ENCODE peak calls at places on chromosomes 12 and 14, in eight cellular contexts. One of them, this sample, is unnamed. For H3K4me1, the result is how much of the 10 kb centered on the place peaks cover.

GRCh38 chr14:105300542-105301102 is at the start of gene BRF1:
- DNase-seq in ovary: peak
- DNase-seq in breast epithelium: peak
- DNase-seq in Peyer's patch: peak
- DNase-seq in cardiac muscle cell: peak
- DNase-seq in body of pancreas: peak
- DNase-seq in neural progenitor cell: peak
- DNase-seq in fibroblast of lung: peak
- DNase-seq in this sample: peak

GRCh38 chr14:49863483-49864262 is 11.1 kb upstream of the NEMF start:
- DNase-seq in Peyer's patch: peak
- DNase-seq in breast epithelium: no peak
- DNase-seq in neural progenitor cell: peak
- DNase-seq in ovary: peak
- DNase-seq in cardiac muscle cell: peak
- DNase-seq in fibroblast of lung: no peak
- DNase-seq in body of pancreas: no peak
- DNase-seq in this sample: no peak

GRCh38 chr12:23770202-23770938 is 179.1 kb downstream of the SOX5 start:
- DNase-seq in Peyer's patch: no peak
- DNase-seq in fibroblast of lung: no peak
- DNase-seq in neural progenitor cell: no peak
- DNase-seq in cardiac muscle cell: no peak
- DNase-seq in body of pancreas: no peak
- DNase-seq in ovary: no peak
- DNase-seq in breast epithelium: no peak
- DNase-seq in this sample: no peak

GRCh38 chr12:85782711-85783110 is 53.5 kb downstream of the RASSF9 start:
- DNase-seq in ovary: no peak
- DNase-seq in cardiac muscle cell: no peak
- DNase-seq in neural progenitor cell: no peak
- DNase-seq in fibroblast of lung: no peak
- DNase-seq in breast epithelium: no peak
- DNase-seq in body of pancreas: no peak
- DNase-seq in Peyer's patch: no peak
- DNase-seq in this sample: no peak

GRCh38 chr12:125772403-125772802 is 707.2 kb downstream of the AACS start:
- DNase-seq in Peyer's patch: no peak
- DNase-seq in body of pancreas: no peak
- DNase-seq in neural progenitor cell: no peak
- DNase-seq in fibroblast of lung: no peak
- DNase-seq in breast epithelium: no peak
- DNase-seq in ovary: no peak
- DNase-seq in cardiac muscle cell: no peak
- DNase-seq in this sample: no peak

GRCh38 chr14:92507174-92507768 is 6.3 kb upstream of the RIN3 start:
- DNase-seq in breast epithelium: no peak
- DNase-seq in cardiac muscle cell: no peak
- DNase-seq in neural progenitor cell: no peak
- DNase-seq in fibroblast of lung: no peak
- DNase-seq in body of pancreas: no peak
- DNase-seq in ovary: no peak
- DNase-seq in Peyer's patch: peak
- DNase-seq in this sample: peak

GRCh38 chr12:14903386-14904098 is 17.9 kb upstream of the MGP start:
- DNase-seq in ovary: no peak
- DNase-seq in cardiac muscle cell: no peak
- DNase-seq in body of pancreas: no peak
- DNase-seq in neural progenitor cell: no peak
- DNase-seq in breast epithelium: no peak
- DNase-seq in fibroblast of lung: no peak
- DNase-seq in Peyer's patch: no peak
- DNase-seq in this sample: no peak

GRCh38 chr14:74275265-74275841 is 27.4 kb downstream of the ABCD4 start:
- DNase-seq in fibroblast of lung: peak
- DNase-seq in cardiac muscle cell: peak
- DNase-seq in ovary: no peak
- DNase-seq in body of pancreas: no peak
- DNase-seq in Peyer's patch: no peak
- DNase-seq in breast epithelium: no peak
- DNase-seq in neural progenitor cell: no peak
- DNase-seq in this sample: peak

GRCh38 chr12:102371177-102371576 is 109.2 kb downstream of the IGF1 start:
- DNase-seq in body of pancreas: no peak
- DNase-seq in cardiac muscle cell: no peak
- DNase-seq in ovary: no peak
- DNase-seq in neural progenitor cell: no peak
- DNase-seq in fibroblast of lung: no peak
- DNase-seq in Peyer's patch: no peak
- DNase-seq in breast epithelium: no peak
- DNase-seq in this sample: no peak

GRCh38 chr12:109440851-109441490 is 36.1 kb downstream of the KCTD10 start:
- DNase-seq in fibroblast of lung: peak
- DNase-seq in ovary: no peak
- DNase-seq in neural progenitor cell: peak
- DNase-seq in Peyer's patch: no peak
- DNase-seq in body of pancreas: peak
- DNase-seq in cardiac muscle cell: peak
- DNase-seq in breast epithelium: no peak
- DNase-seq in this sample: no peak

GRCh38 chr12:87930033-87930432 is 99.2 kb downstream of the C12orf50 start:
- DNase-seq in fibroblast of lung: peak
- DNase-seq in cardiac muscle cell: no peak
- DNase-seq in breast epithelium: no peak
- DNase-seq in neural progenitor cell: no peak
- DNase-seq in ovary: no peak
- DNase-seq in body of pancreas: no peak
- DNase-seq in Peyer's patch: no peak
- DNase-seq in this sample: no peak

GRCh38 chr14:73744874-73745529 is 30.8 kb upstream of the PNMA1 start:
- DNase-seq in neural progenitor cell: no peak
- DNase-seq in ovary: peak
- DNase-seq in cardiac muscle cell: no peak
- DNase-seq in breast epithelium: no peak
- DNase-seq in body of pancreas: peak
- DNase-seq in fibroblast of lung: no peak
- DNase-seq in Peyer's patch: no peak
- DNase-seq in this sample: peak

GRCh38 chr12:42332301-42332894 is 6.4 kb downstream of the PPHLN1 start:
- DNase-seq in ovary: no peak
- DNase-seq in neural progenitor cell: no peak
- DNase-seq in body of pancreas: peak
- DNase-seq in fibroblast of lung: peak
- DNase-seq in breast epithelium: no peak
- DNase-seq in Peyer's patch: no peak
- DNase-seq in cardiac muscle cell: peak
- DNase-seq in this sample: no peak

GRCh38 chr14:98999901-99000300 is 272.1 kb downstream of the BCL11B start:
- DNase-seq in cardiac muscle cell: no peak
- DNase-seq in body of pancreas: no peak
- DNase-seq in Peyer's patch: no peak
- DNase-seq in fibroblast of lung: no peak
- DNase-seq in ovary: no peak
- DNase-seq in breast epithelium: no peak
- DNase-seq in neural progenitor cell: no peak
- DNase-seq in this sample: no peak

DNA sequence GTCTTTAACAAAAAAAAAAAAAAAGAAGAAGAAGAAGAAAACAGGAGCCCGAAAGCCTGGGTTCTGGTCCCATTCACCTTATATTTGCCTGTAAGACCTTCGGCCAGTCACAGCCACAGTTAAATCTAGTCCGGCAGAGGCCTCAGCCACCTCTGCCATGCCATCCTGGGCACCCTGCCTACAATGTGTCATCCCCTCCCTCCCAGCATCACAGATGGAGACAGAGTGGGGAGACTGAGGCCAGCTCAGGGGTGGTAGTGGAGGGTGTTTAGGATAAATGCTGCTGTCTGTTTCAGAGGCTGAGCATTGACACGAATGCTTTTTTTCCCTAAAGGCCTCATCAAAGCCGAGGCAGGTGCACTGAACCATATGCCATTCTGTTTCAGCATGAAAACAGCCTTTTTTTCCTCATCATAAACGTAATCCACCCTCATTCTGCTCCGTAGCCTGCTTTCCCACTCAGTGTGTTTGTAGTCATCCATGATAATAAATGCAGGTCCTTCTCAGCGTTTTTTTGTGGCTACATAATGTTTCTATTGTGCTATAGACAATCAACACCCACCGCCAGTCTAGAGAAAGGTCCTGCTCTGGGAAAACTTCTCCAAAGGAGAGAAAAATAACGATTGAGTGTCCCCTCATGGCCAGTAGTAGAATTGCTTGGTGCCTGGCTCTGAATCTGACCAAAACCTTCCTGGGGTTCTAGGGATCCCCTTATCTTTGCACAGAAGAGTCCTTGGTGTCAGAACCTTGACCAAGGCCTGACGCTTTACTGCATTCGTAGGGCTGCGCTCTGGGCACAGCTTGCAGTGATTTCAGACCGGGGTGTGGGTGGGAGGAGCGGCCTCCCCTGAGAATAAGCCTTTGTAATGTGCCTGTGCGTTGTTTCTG is 41.1 kb upstream of the TSPAN9 start:
- DNase-seq in ovary: no peak
- DNase-seq in neural progenitor cell: peak
- DNase-seq in Peyer's patch: no peak
- DNase-seq in cardiac muscle cell: peak
- DNase-seq in fibroblast of lung: peak
- DNase-seq in breast epithelium: no peak
- DNase-seq in body of pancreas: no peak
- DNase-seq in this sample: no peak
- TF ChIP-seq CTCF in ovary: no peak
- TF ChIP-seq CTCF in neural progenitor cell: peak
- TF ChIP-seq CTCF in Peyer's patch: no peak
- TF ChIP-seq CTCF in cardiac muscle cell: peak
- TF ChIP-seq CTCF in fibroblast of lung: peak
- TF ChIP-seq CTCF in breast epithelium: peak
- TF ChIP-seq CTCF in body of pancreas: no peak
- TF ChIP-seq CTCF in this sample: no peak

DNA sequence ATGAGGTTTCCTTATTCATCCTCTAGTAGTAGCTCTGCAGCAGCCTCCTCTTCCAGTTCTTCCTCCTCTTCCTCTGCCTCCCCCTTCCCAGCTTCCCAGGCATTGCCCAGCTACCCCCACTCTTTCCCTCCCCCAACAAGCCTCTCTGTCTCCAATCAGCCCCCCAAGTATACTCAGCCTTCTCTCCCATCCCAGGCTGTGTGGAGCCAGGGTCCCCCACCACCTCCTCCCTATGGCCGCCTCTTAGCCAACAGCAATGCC is 7.3 kb upstream of the RNU7-1 start:
- DNase-seq in breast epithelium: no peak
- DNase-seq in body of pancreas: no peak
- DNase-seq in neural progenitor cell: no peak
- DNase-seq in Peyer's patch: no peak
- DNase-seq in ovary: no peak
- DNase-seq in cardiac muscle cell: no peak
- DNase-seq in fibroblast of lung: no peak
- DNase-seq in this sample: no peak
- H3K4me1 ChIP-seq in breast epithelium: under half
- H3K4me1 ChIP-seq in body of pancreas: under half
- H3K4me1 ChIP-seq in neural progenitor cell: under half
- H3K4me1 ChIP-seq in Peyer's patch: under half
- H3K4me1 ChIP-seq in ovary: under half
- H3K4me1 ChIP-seq in cardiac muscle cell: under half
- H3K4me1 ChIP-seq in fibroblast of lung: under half
- H3K4me1 ChIP-seq in this sample: under half

GRCh38 chr12:68358532-68359485 is 26.6 kb upstream of the MDM1 start:
- DNase-seq in ovary: peak
- DNase-seq in fibroblast of lung: peak
- DNase-seq in body of pancreas: peak
- DNase-seq in breast epithelium: no peak
- DNase-seq in Peyer's patch: peak
- DNase-seq in cardiac muscle cell: peak
- DNase-seq in neural progenitor cell: peak
- DNase-seq in this sample: no peak
- H3K27ac ChIP-seq in ovary: no peak
- H3K27ac ChIP-seq in fibroblast of lung: no peak
- H3K27ac ChIP-seq in body of pancreas: no peak
- H3K27ac ChIP-seq in breast epithelium: peak
- H3K27ac ChIP-seq in Peyer's patch: peak
- H3K27ac ChIP-seq in cardiac muscle cell: no peak
- H3K27ac ChIP-seq in neural progenitor cell: peak
- H3K27ac ChIP-seq in this sample: peak

GRCh38 chr12:121089813-121090430 is 42.8 kb upstream of the P2RX7 start:
- DNase-seq in fibroblast of lung: no peak
- DNase-seq in body of pancreas: no peak
- DNase-seq in Peyer's patch: no peak
- DNase-seq in ovary: no peak
- DNase-seq in breast epithelium: no peak
- DNase-seq in cardiac muscle cell: peak
- DNase-seq in neural progenitor cell: no peak
- DNase-seq in this sample: no peak

GRCh38 chr12:121090576-121091125 is 42.0 kb upstream of the P2RX7 start:
- DNase-seq in ovary: no peak
- DNase-seq in Peyer's patch: no peak
- DNase-seq in neural progenitor cell: no peak
- DNase-seq in fibroblast of lung: no peak
- DNase-seq in body of pancreas: no peak
- DNase-seq in breast epithelium: no peak
- DNase-seq in cardiac muscle cell: peak
- DNase-seq in this sample: no peak

GRCh38 chr12:121088208-121088585 is 44.5 kb upstream of the P2RX7 start:
- DNase-seq in Peyer's patch: no peak
- DNase-seq in breast epithelium: no peak
- DNase-seq in ovary: no peak
- DNase-seq in neural progenitor cell: no peak
- DNase-seq in body of pancreas: no peak
- DNase-seq in fibroblast of lung: no peak
- DNase-seq in cardiac muscle cell: no peak
- DNase-seq in this sample: no peak

GRCh38 chr12:121087467-121088207 is 45.0 kb upstream of the P2RX7 start:
- DNase-seq in cardiac muscle cell: no peak
- DNase-seq in neural progenitor cell: no peak
- DNase-seq in ovary: no peak
- DNase-seq in body of pancreas: no peak
- DNase-seq in Peyer's patch: no peak
- DNase-seq in fibroblast of lung: no peak
- DNase-seq in breast epithelium: no peak
- DNase-seq in this sample: no peak

GRCh38 chr12:121089031-121089812 is 43.5 kb upstream of the P2RX7 start:
- DNase-seq in Peyer's patch: no peak
- DNase-seq in neural progenitor cell: no peak
- DNase-seq in body of pancreas: no peak
- DNase-seq in fibroblast of lung: no peak
- DNase-seq in breast epithelium: no peak
- DNase-seq in cardiac muscle cell: peak
- DNase-seq in ovary: peak
- DNase-seq in this sample: no peak
- TF ChIP-seq CTCF in Peyer's patch: no peak
- TF ChIP-seq CTCF in neural progenitor cell: no peak
- TF ChIP-seq CTCF in body of pancreas: no peak
- TF ChIP-seq CTCF in fibroblast of lung: no peak
- TF ChIP-seq CTCF in breast epithelium: no peak
- TF ChIP-seq CTCF in cardiac muscle cell: peak
- TF ChIP-seq CTCF in ovary: no peak
- TF ChIP-seq CTCF in this sample: peak

GRCh38 chr14:36268957-36269734 is 51.3 kb downstream of the MBIP start:
- DNase-seq in neural progenitor cell: peak
- DNase-seq in fibroblast of lung: no peak
- DNase-seq in ovary: no peak
- DNase-seq in Peyer's patch: no peak
- DNase-seq in cardiac muscle cell: peak
- DNase-seq in body of pancreas: no peak
- DNase-seq in breast epithelium: no peak
- DNase-seq in this sample: no peak
- H3K4me1 ChIP-seq in neural progenitor cell: half or more
- H3K4me1 ChIP-seq in fibroblast of lung: under half
- H3K4me1 ChIP-seq in ovary: under half
- H3K4me1 ChIP-seq in Peyer's patch: under half
- H3K4me1 ChIP-seq in cardiac muscle cell: under half
- H3K4me1 ChIP-seq in body of pancreas: under half
- H3K4me1 ChIP-seq in breast epithelium: under half
- H3K4me1 ChIP-seq in this sample: under half

This sample was measured in upper lobe of right lung.